ENCODE peak calls at places on chromosomes 4 and X, in eight cellular contexts. I is tibial nerve, G is cardiac fibroblast, Z is kidney epithelial cell, E is glutamatergic neuron, C is AG10803, M is WTC11, O is keratinocyte. T is an unnamed sample.

GRCh38 chr4:8585186-8585585 is 5.0 kb downstream of the GPR78 start:
- DNase-seq in I (no peak), G (no peak), Z (no peak), E (no peak), C (no peak), M (peak; percentile 34), O (no peak), T (no peak)

GRCh38 chr4:37601527-37601926 is 84.6 kb downstream of the RELL1 start:
- DNase-seq in I (no peak), G (peak; percentile 90), Z (no peak), E (no peak), C (peak; percentile 71), M (no peak), O (no peak), T (no peak)

GRCh38 chr4:54268151-54268550 is 39.1 kb downstream of the PDGFRA start:
- DNase-seq in I (no peak), G (peak; percentile 34), Z (no peak), E (no peak), C (peak; percentile 59), M (no peak), O (no peak), T (no peak)

GRCh38 chrX:135191838-135192237 is 20.6 kb upstream of the CT55 start:
- DNase-seq in I (no peak), G (no peak), Z (no peak), E (no peak), C (no peak), M (no peak), O (no peak), T (no peak)

GRCh38 chr4:75916091-75916661 is 13.9 kb upstream of the PPEF2 start:
- DNase-seq in I (no peak), G (peak; percentile 63), Z (peak; percentile 61), E (peak; percentile 28), C (peak; percentile 48), M (no peak), O (no peak), T (no peak)

GRCh38 chr4:121375262-121375661 is 5.6 kb downstream of the QRFPR start:
- DNase-seq in I (no peak), G (peak; percentile 68), Z (no peak), E (no peak), C (peak; percentile 5), M (no peak), O (no peak), T (no peak)

GRCh38 chr4:47668810-47669408 is 169.0 kb downstream of the CORIN start:
- DNase-seq in I (peak; percentile 64), G (peak; percentile 79), Z (no peak), E (no peak), C (peak; percentile 61), M (no peak), O (peak; percentile 9), T (no peak)

GRCh38 chr4:119136541-119136940 is 909 bp downstream of the MYOZ2 start:
- DNase-seq in I (no peak), G (peak; percentile 39), Z (no peak), E (no peak), C (no peak), M (no peak), O (no peak), T (no peak)

GRCh38 chr4:138037716-138038115 is 204.4 kb downstream of the SLC7A11 start:
- DNase-seq in I (no peak), G (peak; percentile 56), Z (no peak), E (no peak), C (peak; percentile 87), M (no peak), O (no peak), T (no peak)

GRCh38 chr4:182916483-182917181 is 554 bp downstream of the DCTD start:
- DNase-seq in I (peak; percentile 47), G (peak; percentile 72), Z (no peak), E (peak; percentile 48), C (peak; percentile 84), M (peak; percentile 41), O (no peak), T (no peak)

GRCh38 chr4:107630185-107630705 is 89.8 kb downstream of the PAPSS1 start:
- DNase-seq in I (no peak), G (no peak), Z (no peak), E (no peak), C (no peak), M (no peak), O (no peak), T (no peak)

GRCh38 chr4:37473807-37474206 is 212.4 kb downstream of the RELL1 start:
- DNase-seq in I (no peak), G (no peak), Z (no peak), E (no peak), C (no peak), M (no peak), O (no peak), T (no peak)

GRCh38 chr4:83043801-83044407 is 8.9 kb downstream of the COPS4 start:
- DNase-seq in I (no peak), G (peak; percentile 82), Z (no peak), E (no peak), C (peak; percentile 64), M (no peak), O (no peak), T (no peak)

GRCh38 chr4:27149541-27150212 is 289.0 kb downstream of the STIM2 start:
- DNase-seq in I (no peak), G (no peak), Z (peak; percentile 32), E (no peak), C (peak; percentile 5), M (no peak), O (no peak), T (no peak)

GRCh38 chr4:103673983-103674382 is 45.8 kb downstream of the TACR3 start:
- DNase-seq in I (no peak), G (no peak), Z (no peak), E (no peak), C (no peak), M (no peak), O (no peak), T (no peak)

GRCh38 chr4:40656221-40656863 is 26.7 kb upstream of the RBM47 start:
- DNase-seq in I (no peak), G (no peak), Z (no peak), E (no peak), C (no peak), M (no peak), O (no peak), T (no peak)

GRCh38 chrX:110142096-110142495 is 139.2 kb downstream of the TMEM164 start:
- DNase-seq in I (no peak), G (peak; percentile 27), Z (no peak), E (no peak), C (no peak), M (no peak), O (peak; percentile 68), T (no peak)

GRCh38 chrX:11100281-11101035 is 10.7 kb upstream of the HCCS start:
- DNase-seq in I (peak; percentile 33), G (peak; percentile 74), Z (peak; percentile 32), E (peak; percentile 15), C (peak; percentile 73), M (peak; percentile 11), O (no peak), T (no peak)

GRCh38 chr4:19947349-19947748 is 304.4 kb upstream of the SLIT2 start:
- DNase-seq in I (no peak), G (peak; percentile 85), Z (no peak), E (no peak), C (peak; percentile 87), M (no peak), O (no peak), T (no peak)

GRCh38 chrX:45781901-45782553 is 581.4 kb upstream of the DIPK2B start:
- DNase-seq in I (no peak), G (peak; percentile 80), Z (no peak), E (no peak), C (peak; percentile 69), M (no peak), O (no peak), T (no peak)

GRCh38 chr4:724131-724530 is 18.5 kb downstream of the PCGF3 start:
- DNase-seq in I (no peak), G (no peak), Z (no peak), E (no peak), C (no peak), M (no peak), O (no peak), T (no peak)

GRCh38 chrX:117610806-117611205 is 505.8 kb downstream of the KLHL13 start:
- DNase-seq in I (no peak), G (no peak), Z (no peak), E (no peak), C (no peak), M (no peak), O (no peak), T (no peak)
- TF ChIP-seq CTCF in I (no peak), G (no peak), Z (no peak), E (no peak), C (no peak), M (no peak), O (no peak), T (no peak)

GRCh38 chr4:180909279-180909678 is 1333.9 kb upstream of the TENM3 start:
- DNase-seq in I (no peak), G (no peak), Z (no peak), E (no peak), C (peak; percentile 23), M (peak; percentile 46), O (no peak), T (no peak)
- TF ChIP-seq CTCF in I (no peak), G (no peak), Z (peak; percentile 36), E (peak; percentile 53), C (peak; percentile 64), M (peak; percentile 64), O (no peak), T (no peak)

GRCh38 chr4:142840516-142841123 is 5.5 kb downstream of the INPP4B start:
- DNase-seq in I (no peak), G (peak; percentile 77), Z (no peak), E (no peak), C (peak; percentile 53), M (no peak), O (no peak), T (no peak)
- TF ChIP-seq CTCF in I (peak; percentile 36), G (peak; percentile 66), Z (peak; percentile 66), E (peak; percentile 68), C (peak; percentile 87), M (no peak), O (peak; percentile 36), T (peak; percentile 73)

GRCh38 chr4:5976431-5976830 is 41.8 kb downstream of the C4orf50 start:
- DNase-seq in I (no peak), G (no peak), Z (no peak), E (no peak), C (no peak), M (no peak), O (no peak), T (no peak)

GRCh38 chr4:5982156-5982973 is 35.9 kb downstream of the C4orf50 start:
- DNase-seq in I (no peak), G (no peak), Z (no peak), E (no peak), C (no peak), M (no peak), O (no peak), T (no peak)

GRCh38 chr4:5976921-5977320 is 41.3 kb downstream of the C4orf50 start:
- DNase-seq in I (no peak), G (no peak), Z (no peak), E (no peak), C (no peak), M (no peak), O (no peak), T (no peak)

GRCh38 chr4:5980436-5981155 is 37.6 kb downstream of the C4orf50 start:
- DNase-seq in I (no peak), G (peak; percentile 4), Z (no peak), E (no peak), C (no peak), M (no peak), O (no peak), T (no peak)

DNA sequence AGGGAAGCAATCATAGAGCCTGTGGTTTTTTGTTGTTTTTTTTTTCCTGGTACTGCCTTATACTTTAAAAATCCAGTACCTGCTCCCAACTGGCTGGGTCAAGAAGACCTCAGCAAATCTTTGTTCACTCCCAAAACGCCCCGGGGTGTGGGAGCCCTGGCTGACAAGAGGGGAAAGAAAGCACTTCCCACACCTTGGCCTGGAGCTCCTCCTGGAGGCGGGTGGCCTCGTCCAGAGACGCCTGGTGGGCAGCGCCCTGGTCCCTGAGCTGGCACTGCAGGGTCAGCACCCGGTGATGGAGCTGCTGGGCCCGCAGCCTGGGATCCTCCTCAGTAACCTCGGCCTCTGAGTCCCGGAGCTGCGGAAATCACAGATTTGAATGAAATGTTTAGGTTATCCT is 38.2 kb downstream of the C4orf50 start:
- DNase-seq in I (no peak), G (peak; percentile 16), Z (no peak), E (peak; percentile 91), C (no peak), M (peak; percentile 85), O (no peak), T (no peak)
- TF ChIP-seq CTCF in I (no peak), G (peak; percentile 48), Z (peak; percentile 20), E (peak; percentile 46), C (no peak), M (no peak), O (no peak), T (no peak)